ENCODE peak calls at places on chromosome 19, in ten cellular contexts. O is breast epithelium; K is body of pancreas; Z is dorsolateral prefrontal cortex; J is Caco-2; S is suprapubic skin; R is CD8-positive, alpha-beta T cell; C is A549; V is fibroblast of pulmonary artery; Y is fibroblast of lung. I is an unnamed sample.

GRCh38 chr19:42497492-42498226 is 30.6 kb downstream of the CEACAM1 start:
- DNase-seq in O (no peak), K (peak), Z (no peak), J (peak), S (no peak), R (no peak), C (peak), V (no peak), Y (no peak), I (no peak)

GRCh38 chr19:8504171-8504570 is 1.7 kb upstream of the PRAM1 start:
- DNase-seq in O (no peak), K (no peak), Z (no peak), J (no peak), S (no peak), R (no peak), C (no peak), V (no peak), Y (no peak), I (no peak)

GRCh38 chr19:8324186-8325050 is 3.1 kb downstream of the RPS28 start:
- DNase-seq in O (no peak), K (peak), Z (no peak), J (no peak), S (no peak), R (no peak), C (no peak), V (no peak), Y (no peak), I (no peak)

GRCh38 chr19:39175564-39175963 is 21.2 kb upstream of the NCCRP1 start:
- DNase-seq in O (no peak), K (no peak), Z (no peak), J (no peak), S (no peak), R (no peak), C (no peak), V (no peak), Y (no peak), I (no peak)

GRCh38 chr19:51316688-51317087 is 5.2 kb downstream of the IGLON5 start:
- DNase-seq in O (no peak), K (no peak), Z (no peak), J (no peak), S (no peak), R (no peak), C (no peak), V (no peak), Y (no peak), I (no peak)

GRCh38 chr19:42515241-42515832 is 12.9 kb downstream of the CEACAM1 start:
- DNase-seq in O (no peak), K (no peak), Z (no peak), J (no peak), S (no peak), R (no peak), C (no peak), V (no peak), Y (no peak), I (no peak)

GRCh38 chr19:1130801-1131717 is 27.3 kb downstream of the GPX4 start:
- DNase-seq in O (no peak), K (no peak), Z (no peak), J (no peak), S (no peak), R (peak), C (no peak), V (no peak), Y (no peak), I (no peak)

GRCh38 chr19:28793391-28794168 is 419.4 kb downstream of the UQCRFS1 start:
- DNase-seq in O (no peak), K (no peak), Z (peak), J (no peak), S (no peak), R (no peak), C (no peak), V (no peak), Y (no peak), I (no peak)

GRCh38 chr19:7526093-7526929 is 3.9 kb downstream of the MCOLN1 start:
- DNase-seq in O (no peak), K (no peak), Z (no peak), J (no peak), S (no peak), R (no peak), C (no peak), V (no peak), Y (no peak), I (no peak)

GRCh38 chr19:37932985-37933953 is 26.3 kb downstream of the SIPA1L3 start:
- DNase-seq in O (no peak), K (peak), Z (no peak), J (peak), S (no peak), R (no peak), C (peak), V (peak), Y (peak), I (no peak)

GRCh38 chr19:53422551-53422950 is 9.2 kb upstream of the ZNF761 start:
- DNase-seq in O (no peak), K (no peak), Z (no peak), J (no peak), S (no peak), R (no peak), C (no peak), V (no peak), Y (no peak), I (no peak)

GRCh38 chr19:45428385-45429231 is 4.9 kb upstream of the ERCC1 start:
- DNase-seq in O (no peak), K (peak), Z (peak), J (no peak), S (no peak), R (no peak), C (no peak), V (peak), Y (peak), I (peak)

GRCh38 chr19:56547535-56547934 is 8.8 kb downstream of the ZFP28 start:
- DNase-seq in O (no peak), K (no peak), Z (no peak), J (no peak), S (no peak), R (no peak), C (no peak), V (no peak), Y (no peak), I (no peak)

GRCh38 chr19:53463263-53463662 is 4.3 kb upstream of the ZNF813 start:
- DNase-seq in O (peak), K (peak), Z (peak), J (peak), S (no peak), R (no peak), C (no peak), V (no peak), Y (peak), I (peak)

GRCh38 chr19:246551-246950 is 44.7 kb downstream of the PLPP2 start:
- DNase-seq in O (no peak), K (no peak), Z (peak), J (no peak), S (no peak), R (no peak), C (peak), V (no peak), Y (no peak), I (peak)

GRCh38 chr19:42325896-42326771 is 699 bp downstream of the MEGF8 start:
- DNase-seq in O (no peak), K (no peak), Z (no peak), J (no peak), S (no peak), R (no peak), C (no peak), V (no peak), Y (no peak), I (peak)

GRCh38 chr19:3851254-3852176 is 17.3 kb downstream of the ZFR2 start:
- DNase-seq in O (no peak), K (no peak), Z (no peak), J (no peak), S (no peak), R (no peak), C (no peak), V (no peak), Y (peak), I (no peak)

GRCh38 chr19:342801-343421 is 1.7 kb downstream of the MIER2 start:
- DNase-seq in O (no peak), K (peak), Z (peak), J (no peak), S (no peak), R (no peak), C (no peak), V (peak), Y (peak), I (no peak)

GRCh38 chr19:42156571-42156970 is 24.3 kb upstream of the POU2F2 start:
- DNase-seq in O (no peak), K (no peak), Z (no peak), J (no peak), S (no peak), R (no peak), C (no peak), V (no peak), Y (no peak), I (no peak)

GRCh38 chr19:37361994-37362393 is 8.9 kb upstream of the ZNF527 start:
- DNase-seq in O (no peak), K (no peak), Z (no peak), J (no peak), S (no peak), R (no peak), C (no peak), V (peak), Y (peak), I (no peak)

GRCh38 chr19:49807174-49807830 is 5.8 kb downstream of the FUZ start:
- DNase-seq in O (no peak), K (no peak), Z (no peak), J (no peak), S (peak), R (no peak), C (no peak), V (no peak), Y (no peak), I (no peak)

GRCh38 chr19:10474962-10475451 is 28.1 kb downstream of the KEAP1 start:
- DNase-seq in O (no peak), K (no peak), Z (no peak), J (no peak), S (no peak), R (no peak), C (no peak), V (no peak), Y (no peak), I (no peak)

GRCh38 chr19:54473071-54473941 is at the start of gene CDC42EP5:
- DNase-seq in O (peak), K (peak), Z (no peak), J (peak), S (peak), R (no peak), C (no peak), V (peak), Y (peak), I (peak)

GRCh38 chr19:4115050-4115817 is 8.7 kb downstream of the MAP2K2 start:
- DNase-seq in O (no peak), K (no peak), Z (peak), J (no peak), S (no peak), R (peak), C (no peak), V (no peak), Y (no peak), I (no peak)

GRCh38 chr19:16369664-16370576 is 45.3 kb downstream of the KLF2 start:
- DNase-seq in O (no peak), K (no peak), Z (no peak), J (no peak), S (no peak), R (peak), C (no peak), V (no peak), Y (no peak), I (no peak)

GRCh38 chr19:53365899-53366493 is 491 bp downstream of the ZNF525 start:
- DNase-seq in O (no peak), K (peak), Z (no peak), J (no peak), S (no peak), R (no peak), C (no peak), V (no peak), Y (no peak), I (peak)

GRCh38 chr19:29277107-29277506 is 64.2 kb upstream of the UQCRFS1 start:
- DNase-seq in O (no peak), K (no peak), Z (no peak), J (peak), S (no peak), R (peak), C (peak), V (no peak), Y (no peak), I (no peak)

GRCh38 chr19:662207-662961 is 630 bp downstream of the RNF126 start:
- DNase-seq in O (no peak), K (peak), Z (no peak), J (no peak), S (no peak), R (peak), C (peak), V (peak), Y (peak), I (no peak)

GRCh38 chr19:58406818-58407657 is 1.4 kb upstream of the ZNF584 start:
- DNase-seq in O (no peak), K (no peak), Z (no peak), J (no peak), S (no peak), R (no peak), C (peak), V (no peak), Y (no peak), I (peak)

GRCh38 chr19:13095934-13096890 is 6.4 kb downstream of the LYL1 start:
- DNase-seq in O (no peak), K (no peak), Z (no peak), J (peak), S (no peak), R (no peak), C (peak), V (no peak), Y (no peak), I (peak)
- H3K4me3 ChIP-seq in O (no peak), K (no peak), Z (no peak), J (no peak), S (peak), R (no peak), C (no peak), V (no peak), Y (no peak), I (no peak)

GRCh38 chr19:47895165-47895782 is 9.2 kb upstream of the SULT2A1 start:
- DNase-seq in O (no peak), K (no peak), Z (no peak), J (no peak), S (no peak), R (no peak), C (no peak), V (no peak), Y (no peak), I (no peak)
- TF ChIP-seq CTCF in O (no peak), K (no peak), Z (no peak), J (no peak), S (no peak), R (no peak), C (no peak), V (no peak), Y (no peak), I (no peak)

DNA sequence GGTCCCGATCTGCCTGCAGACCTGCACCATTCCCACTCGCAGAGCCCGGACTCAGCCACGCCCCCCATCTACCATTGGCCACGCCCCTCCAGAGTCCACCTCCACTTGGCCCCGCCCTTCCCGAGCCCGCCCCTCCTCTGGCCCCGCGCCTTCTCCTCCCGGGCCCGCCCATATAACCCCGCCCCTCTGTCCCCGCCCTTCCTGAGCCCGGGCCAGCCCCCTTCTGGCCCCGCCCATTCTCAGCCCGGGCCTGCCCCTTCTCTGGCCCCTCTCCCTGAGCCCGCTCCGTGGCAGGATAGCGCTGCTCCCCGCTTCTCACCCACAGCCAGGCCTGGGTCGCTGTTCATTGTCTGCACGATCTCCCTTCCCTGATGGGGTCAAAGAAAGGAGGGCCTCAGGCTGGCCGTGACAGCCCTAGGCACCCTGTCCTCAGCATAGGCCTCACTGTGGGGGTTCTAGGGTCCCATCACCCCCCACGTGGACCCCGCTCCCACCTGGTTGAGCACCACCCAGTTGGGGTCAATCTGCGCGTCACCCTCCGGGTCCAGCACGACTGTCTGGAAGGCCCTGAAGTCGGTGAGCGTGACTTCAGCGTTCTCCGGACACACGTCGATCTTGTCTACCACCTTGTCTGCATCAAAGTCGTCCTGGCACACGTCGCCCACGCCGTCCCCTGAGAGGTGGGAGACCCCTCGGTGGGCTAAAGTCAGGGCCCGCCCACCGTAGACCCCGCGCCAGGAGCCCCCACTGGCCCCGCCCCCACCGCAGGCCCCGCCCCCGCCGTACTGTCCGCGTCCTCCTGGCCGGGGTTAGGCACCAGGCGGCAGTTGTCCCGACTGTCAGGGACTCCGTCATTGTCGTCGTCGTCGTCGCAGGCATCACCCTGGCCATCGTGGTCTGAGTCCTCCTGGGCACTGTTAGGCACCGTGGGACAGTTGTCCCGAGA is 5.7 kb downstream of the COMP start:
- DNase-seq in O (no peak), K (peak), Z (no peak), J (peak), S (peak), R (peak), C (peak), V (peak), Y (peak), I (peak)
- H3K4me3 ChIP-seq in O (peak), K (no peak), Z (no peak), J (no peak), S (peak), R (no peak), C (peak), V (no peak), Y (no peak), I (no peak)

GRCh38 chr19:14775855-14776254 is 2.5 kb downstream of the ADGRE2 start:
- DNase-seq in O (no peak), K (no peak), Z (no peak), J (no peak), S (peak), R (no peak), C (no peak), V (no peak), Y (no peak), I (no peak)
- TF ChIP-seq CTCF in O (no peak), K (no peak), Z (no peak), J (no peak), S (no peak), R (no peak), C (no peak), V (no peak), Y (no peak), I (no peak)

GRCh38 chr19:44260343-44260681 is 626 bp downstream of the ZNF233 start:
- DNase-seq in O (no peak), K (no peak), Z (no peak), J (no peak), S (no peak), R (no peak), C (no peak), V (no peak), Y (no peak), I (no peak)
- H3K4me3 ChIP-seq in O (peak), K (no peak), Z (peak), J (peak), S (peak), R (no peak), C (peak), V (peak), Y (peak), I (no peak)

DNA sequence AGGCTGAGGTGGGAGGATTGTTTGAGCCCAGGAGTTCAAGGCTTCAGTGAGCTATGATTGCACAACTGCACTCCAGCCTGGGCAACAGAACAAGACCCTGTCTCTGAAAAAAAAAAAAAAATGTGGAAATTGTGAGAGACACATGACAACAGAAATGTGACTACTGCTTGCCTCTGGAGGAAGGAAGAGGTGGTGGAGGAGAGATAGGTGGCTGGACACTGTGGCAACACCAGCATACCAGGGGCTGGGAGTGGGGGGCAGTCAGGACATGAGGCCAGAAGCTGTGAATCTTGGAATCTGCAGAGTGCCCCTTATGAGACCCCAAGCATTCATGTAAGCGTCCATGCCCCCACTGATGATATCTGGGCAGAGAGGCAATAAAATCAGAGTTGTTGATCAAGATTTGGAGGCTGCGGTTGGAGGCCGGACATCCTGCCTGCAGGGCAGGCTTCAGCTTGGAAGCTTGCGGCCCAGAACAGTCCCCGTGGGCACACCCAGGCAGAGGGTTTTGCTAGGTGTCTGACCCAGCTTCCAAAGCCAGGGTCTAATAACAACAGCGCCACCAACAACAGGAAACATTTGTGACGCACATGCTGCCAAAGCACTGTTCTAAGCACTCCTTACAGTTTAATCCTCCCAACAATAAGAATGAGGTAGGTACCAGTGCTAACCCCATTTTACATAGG is 16.9 kb downstream of the FAM187B start:
- DNase-seq in O (peak), K (peak), Z (no peak), J (peak), S (peak), R (peak), C (no peak), V (no peak), Y (no peak), I (no peak)
- TF ChIP-seq CTCF in O (no peak), K (no peak), Z (no peak), J (no peak), S (no peak), R (no peak), C (no peak), V (no peak), Y (no peak), I (no peak)

GRCh38 chr19:21028969-21029268 is 8.5 kb downstream of the ZNF430 start:
- DNase-seq in O (no peak), K (no peak), Z (no peak), J (no peak), S (no peak), R (no peak), C (no peak), V (no peak), Y (peak), I (no peak)
- H3K4me3 ChIP-seq in O (no peak), K (no peak), Z (no peak), J (no peak), S (no peak), R (no peak), C (no peak), V (no peak), Y (no peak), I (no peak)

DNA sequence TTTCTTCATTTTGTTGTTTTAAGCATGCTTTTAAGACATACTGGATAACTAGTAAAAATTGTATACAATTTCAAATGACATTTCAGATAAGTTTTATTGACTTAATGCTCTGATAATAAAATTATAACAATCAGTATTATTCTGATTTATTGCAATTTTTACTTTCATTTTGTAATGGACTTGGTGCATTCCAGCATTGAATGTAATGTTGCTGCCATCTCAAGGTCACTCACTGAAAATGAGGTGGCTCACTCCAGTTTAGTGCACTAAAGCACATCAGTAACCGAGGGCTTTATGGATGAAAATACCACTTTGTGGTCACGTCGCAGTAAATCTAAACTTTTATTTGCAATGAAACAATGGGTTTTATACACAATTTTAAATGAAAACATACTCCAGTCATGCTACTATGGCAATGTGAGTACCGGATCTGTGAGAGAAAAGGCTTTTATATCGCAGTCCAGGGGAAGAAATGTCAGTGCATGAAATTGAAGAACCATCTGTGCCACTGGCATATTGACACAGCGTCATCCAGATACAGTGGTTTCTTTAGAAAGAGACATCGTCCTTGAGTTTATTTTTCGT is 20.7 kb upstream of the ZNF507 start:
- DNase-seq in O (no peak), K (no peak), Z (no peak), J (no peak), S (no peak), R (no peak), C (no peak), V (no peak), Y (no peak), I (no peak)
- TF ChIP-seq CTCF in O (no peak), K (no peak), Z (peak), J (no peak), S (no peak), R (no peak), C (peak), V (peak), Y (peak), I (no peak)

I was measured in ovary.